ENCODE peak calls at places on chromosomes 4 and X, in ten cellular contexts. One of them, this sample, is unnamed.

GRCh38 chr4:10336471-10336870 is 120.8 kb downstream of the ZNF518B start:
- DNase-seq in GM06990: no peak
- DNase-seq in D721Med: no peak
- DNase-seq in nephron progenitor cell: no peak
- DNase-seq in epithelial cell of esophagus: peak
- DNase-seq in fibroblast of pulmonary artery: peak
- DNase-seq in prostate gland: no peak
- DNase-seq in mesothelial cell of epicardium: no peak
- DNase-seq in MCF 10A: peak
- DNase-seq in activated B cell treated with CpG ODN at 0.5 μM for 24 hours: no peak
- DNase-seq in this sample: no peak

GRCh38 chr4:6527683-6528595 is 47.0 kb upstream of the MAN2B2 start:
- DNase-seq in epithelial cell of esophagus: no peak
- DNase-seq in MCF 10A: no peak
- DNase-seq in mesothelial cell of epicardium: no peak
- DNase-seq in D721Med: no peak
- DNase-seq in activated B cell treated with CpG ODN at 0.5 μM for 24 hours: no peak
- DNase-seq in GM06990: no peak
- DNase-seq in prostate gland: no peak
- DNase-seq in fibroblast of pulmonary artery: no peak
- DNase-seq in nephron progenitor cell: no peak
- DNase-seq in this sample: no peak

GRCh38 chr4:6769138-6769983 is 13.2 kb upstream of the KIAA0232 start:
- DNase-seq in activated B cell treated with CpG ODN at 0.5 μM for 24 hours: no peak
- DNase-seq in fibroblast of pulmonary artery: no peak
- DNase-seq in D721Med: no peak
- DNase-seq in prostate gland: no peak
- DNase-seq in MCF 10A: no peak
- DNase-seq in epithelial cell of esophagus: no peak
- DNase-seq in nephron progenitor cell: no peak
- DNase-seq in GM06990: peak
- DNase-seq in mesothelial cell of epicardium: no peak
- DNase-seq in this sample: no peak

GRCh38 chr4:145828802-145829485 is 109.7 kb downstream of the ZNF827 start:
- DNase-seq in activated B cell treated with CpG ODN at 0.5 μM for 24 hours: no peak
- DNase-seq in epithelial cell of esophagus: no peak
- DNase-seq in nephron progenitor cell: no peak
- DNase-seq in GM06990: no peak
- DNase-seq in MCF 10A: no peak
- DNase-seq in fibroblast of pulmonary artery: no peak
- DNase-seq in D721Med: no peak
- DNase-seq in prostate gland: no peak
- DNase-seq in mesothelial cell of epicardium: no peak
- DNase-seq in this sample: peak

GRCh38 chr4:11496313-11496956 is 67.7 kb upstream of the HS3ST1 start:
- DNase-seq in prostate gland: no peak
- DNase-seq in mesothelial cell of epicardium: no peak
- DNase-seq in epithelial cell of esophagus: peak
- DNase-seq in GM06990: no peak
- DNase-seq in activated B cell treated with CpG ODN at 0.5 μM for 24 hours: no peak
- DNase-seq in D721Med: no peak
- DNase-seq in nephron progenitor cell: no peak
- DNase-seq in fibroblast of pulmonary artery: peak
- DNase-seq in MCF 10A: peak
- DNase-seq in this sample: no peak

GRCh38 chrX:124406294-124407013 is 60.1 kb downstream of the SH2D1A start:
- DNase-seq in mesothelial cell of epicardium: peak
- DNase-seq in prostate gland: peak
- DNase-seq in D721Med: peak
- DNase-seq in fibroblast of pulmonary artery: peak
- DNase-seq in GM06990: no peak
- DNase-seq in nephron progenitor cell: peak
- DNase-seq in activated B cell treated with CpG ODN at 0.5 μM for 24 hours: no peak
- DNase-seq in epithelial cell of esophagus: peak
- DNase-seq in MCF 10A: peak
- DNase-seq in this sample: peak

GRCh38 chrX:78522601-78523000 is 136.5 kb downstream of the RTL3 start:
- DNase-seq in D721Med: no peak
- DNase-seq in MCF 10A: no peak
- DNase-seq in prostate gland: no peak
- DNase-seq in GM06990: no peak
- DNase-seq in epithelial cell of esophagus: peak
- DNase-seq in nephron progenitor cell: no peak
- DNase-seq in fibroblast of pulmonary artery: no peak
- DNase-seq in activated B cell treated with CpG ODN at 0.5 μM for 24 hours: no peak
- DNase-seq in mesothelial cell of epicardium: no peak
- DNase-seq in this sample: no peak

GRCh38 chrX:30343206-30343605 is 34.0 kb upstream of the NR0B1 start:
- DNase-seq in epithelial cell of esophagus: no peak
- DNase-seq in fibroblast of pulmonary artery: no peak
- DNase-seq in nephron progenitor cell: no peak
- DNase-seq in GM06990: no peak
- DNase-seq in MCF 10A: peak
- DNase-seq in activated B cell treated with CpG ODN at 0.5 μM for 24 hours: no peak
- DNase-seq in prostate gland: no peak
- DNase-seq in D721Med: no peak
- DNase-seq in mesothelial cell of epicardium: no peak
- DNase-seq in this sample: no peak

GRCh38 chrX:110440016-110440805 is 81.6 kb downstream of the RTL9 start:
- DNase-seq in GM06990: no peak
- DNase-seq in prostate gland: no peak
- DNase-seq in D721Med: no peak
- DNase-seq in nephron progenitor cell: peak
- DNase-seq in MCF 10A: no peak
- DNase-seq in epithelial cell of esophagus: no peak
- DNase-seq in activated B cell treated with CpG ODN at 0.5 μM for 24 hours: no peak
- DNase-seq in mesothelial cell of epicardium: no peak
- DNase-seq in fibroblast of pulmonary artery: no peak
- DNase-seq in this sample: no peak

GRCh38 chr4:133997440-133997839 is 204.1 kb downstream of the PABPC4L start:
- DNase-seq in prostate gland: no peak
- DNase-seq in fibroblast of pulmonary artery: peak
- DNase-seq in GM06990: no peak
- DNase-seq in MCF 10A: no peak
- DNase-seq in epithelial cell of esophagus: no peak
- DNase-seq in nephron progenitor cell: no peak
- DNase-seq in D721Med: no peak
- DNase-seq in activated B cell treated with CpG ODN at 0.5 μM for 24 hours: no peak
- DNase-seq in mesothelial cell of epicardium: no peak
- DNase-seq in this sample: no peak

GRCh38 chrX:140504371-140505324 is at the start of gene SOX3:
- DNase-seq in GM06990: no peak
- DNase-seq in mesothelial cell of epicardium: no peak
- DNase-seq in fibroblast of pulmonary artery: no peak
- DNase-seq in prostate gland: no peak
- DNase-seq in activated B cell treated with CpG ODN at 0.5 μM for 24 hours: no peak
- DNase-seq in epithelial cell of esophagus: no peak
- DNase-seq in MCF 10A: no peak
- DNase-seq in D721Med: no peak
- DNase-seq in nephron progenitor cell: no peak
- DNase-seq in this sample: no peak

GRCh38 chrX:140503230-140503585 is 1.7 kb downstream of the SOX3 start:
- DNase-seq in fibroblast of pulmonary artery: no peak
- DNase-seq in nephron progenitor cell: no peak
- DNase-seq in activated B cell treated with CpG ODN at 0.5 μM for 24 hours: no peak
- DNase-seq in mesothelial cell of epicardium: no peak
- DNase-seq in GM06990: no peak
- DNase-seq in epithelial cell of esophagus: no peak
- DNase-seq in prostate gland: no peak
- DNase-seq in MCF 10A: no peak
- DNase-seq in D721Med: no peak
- DNase-seq in this sample: no peak

GRCh38 chrX:140501940-140502468 is 2.9 kb downstream of the SOX3 start:
- DNase-seq in activated B cell treated with CpG ODN at 0.5 μM for 24 hours: no peak
- DNase-seq in D721Med: no peak
- DNase-seq in mesothelial cell of epicardium: no peak
- DNase-seq in epithelial cell of esophagus: no peak
- DNase-seq in fibroblast of pulmonary artery: no peak
- DNase-seq in MCF 10A: no peak
- DNase-seq in nephron progenitor cell: no peak
- DNase-seq in GM06990: no peak
- DNase-seq in prostate gland: no peak
- DNase-seq in this sample: no peak

GRCh38 chrX:140502491-140503229 is 2.2 kb downstream of the SOX3 start:
- DNase-seq in MCF 10A: no peak
- DNase-seq in prostate gland: no peak
- DNase-seq in fibroblast of pulmonary artery: no peak
- DNase-seq in D721Med: no peak
- DNase-seq in nephron progenitor cell: no peak
- DNase-seq in activated B cell treated with CpG ODN at 0.5 μM for 24 hours: no peak
- DNase-seq in epithelial cell of esophagus: no peak
- DNase-seq in GM06990: no peak
- DNase-seq in mesothelial cell of epicardium: no peak
- DNase-seq in this sample: no peak

DNA sequence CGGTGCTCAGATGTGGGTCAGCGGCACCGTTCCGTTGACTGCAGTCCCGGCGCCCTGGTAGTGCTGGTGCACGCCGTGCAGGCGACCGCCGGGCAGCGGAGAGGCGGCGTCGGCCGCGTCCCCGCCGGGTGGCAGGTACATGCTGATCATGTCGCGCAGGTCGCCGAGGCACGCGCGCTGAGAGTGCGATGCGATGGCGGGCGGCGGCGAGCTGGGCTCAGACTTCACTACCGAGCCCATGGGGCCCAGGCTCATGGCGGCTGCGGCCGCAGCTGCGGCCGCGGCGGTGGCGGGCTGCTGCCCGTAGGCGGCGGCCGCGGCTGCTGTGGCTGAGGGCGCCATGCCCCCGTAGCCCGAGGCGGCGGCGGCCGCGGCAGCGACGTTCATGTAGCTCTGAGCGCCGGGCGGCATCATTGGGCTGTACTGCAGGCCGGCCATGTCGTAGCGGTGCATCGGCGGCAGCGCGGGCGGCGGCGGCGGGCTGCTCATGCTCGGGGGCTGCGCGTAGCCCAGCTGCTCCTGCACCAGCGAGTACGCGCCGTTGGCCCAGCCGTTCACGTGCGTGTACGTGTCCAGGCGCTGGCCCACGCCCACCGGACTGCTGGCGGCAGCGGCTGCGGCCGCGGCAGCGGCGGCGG is 1.0 kb downstream of the SOX3 start:
- DNase-seq in activated B cell treated with CpG ODN at 0.5 μM for 24 hours: no peak
- DNase-seq in prostate gland: no peak
- DNase-seq in D721Med: no peak
- DNase-seq in fibroblast of pulmonary artery: peak
- DNase-seq in mesothelial cell of epicardium: no peak
- DNase-seq in MCF 10A: no peak
- DNase-seq in GM06990: no peak
- DNase-seq in nephron progenitor cell: peak
- DNase-seq in epithelial cell of esophagus: no peak
- DNase-seq in this sample: no peak
- TF ChIP-seq CTCF in activated B cell treated with CpG ODN at 0.5 μM for 24 hours: no peak
- TF ChIP-seq CTCF in prostate gland: no peak
- TF ChIP-seq CTCF in D721Med: no peak
- TF ChIP-seq CTCF in fibroblast of pulmonary artery: no peak
- TF ChIP-seq CTCF in mesothelial cell of epicardium: no peak
- TF ChIP-seq CTCF in MCF 10A: no peak
- TF ChIP-seq CTCF in GM06990: no peak
- TF ChIP-seq CTCF in nephron progenitor cell: no peak
- TF ChIP-seq CTCF in epithelial cell of esophagus: no peak
- TF ChIP-seq CTCF in this sample: no peak

DNA sequence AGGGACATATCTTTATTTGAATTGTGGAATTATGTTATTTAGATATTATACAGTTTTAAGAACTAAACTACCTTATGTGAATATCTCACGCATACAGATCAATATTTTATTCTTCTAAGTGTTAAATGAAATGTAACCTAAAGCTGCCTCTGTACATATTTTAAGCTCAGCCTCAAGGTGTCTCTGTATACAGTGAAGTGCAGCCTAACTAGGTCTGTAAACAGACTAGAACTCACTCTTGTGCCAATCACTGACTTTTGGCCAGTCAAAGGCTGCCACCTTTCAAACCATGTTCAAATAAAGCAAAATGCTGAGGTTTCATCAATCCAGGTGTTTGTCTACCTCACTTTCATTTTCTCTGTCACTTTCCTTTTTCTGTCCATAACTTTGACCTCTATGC is 1074.5 kb upstream of the PRKX start:
- DNase-seq in nephron progenitor cell: no peak
- DNase-seq in epithelial cell of esophagus: peak
- DNase-seq in mesothelial cell of epicardium: no peak
- DNase-seq in prostate gland: no peak
- DNase-seq in fibroblast of pulmonary artery: no peak
- DNase-seq in activated B cell treated with CpG ODN at 0.5 μM for 24 hours: no peak
- DNase-seq in GM06990: no peak
- DNase-seq in D721Med: no peak
- DNase-seq in MCF 10A: no peak
- DNase-seq in this sample: no peak
- TF ChIP-seq CTCF in nephron progenitor cell: no peak
- TF ChIP-seq CTCF in epithelial cell of esophagus: no peak
- TF ChIP-seq CTCF in mesothelial cell of epicardium: no peak
- TF ChIP-seq CTCF in prostate gland: no peak
- TF ChIP-seq CTCF in fibroblast of pulmonary artery: no peak
- TF ChIP-seq CTCF in activated B cell treated with CpG ODN at 0.5 μM for 24 hours: no peak
- TF ChIP-seq CTCF in GM06990: no peak
- TF ChIP-seq CTCF in D721Med: no peak
- TF ChIP-seq CTCF in MCF 10A: no peak
- TF ChIP-seq CTCF in this sample: no peak

DNA sequence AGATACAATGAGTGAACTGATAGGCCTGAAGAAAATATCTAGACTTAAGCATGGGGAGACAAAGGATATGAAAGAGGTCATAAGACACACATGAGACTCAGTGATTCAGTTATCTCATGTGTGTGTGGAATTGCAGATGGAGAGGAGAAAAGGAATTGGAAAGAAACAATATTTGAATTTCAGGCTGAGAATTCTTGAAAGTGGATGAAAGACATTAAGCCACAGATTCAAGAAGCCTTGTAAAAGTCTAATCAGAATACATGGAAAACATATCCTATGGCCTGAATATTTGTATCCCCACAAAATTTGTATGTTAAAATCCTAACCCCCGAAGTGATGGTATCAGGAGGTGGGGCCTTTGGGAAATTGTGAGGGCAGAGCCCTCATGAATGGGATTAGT is 28.3 kb downstream of the NSUN7 start:
- DNase-seq in epithelial cell of esophagus: no peak
- DNase-seq in MCF 10A: no peak
- DNase-seq in activated B cell treated with CpG ODN at 0.5 μM for 24 hours: no peak
- DNase-seq in nephron progenitor cell: no peak
- DNase-seq in prostate gland: no peak
- DNase-seq in mesothelial cell of epicardium: no peak
- DNase-seq in D721Med: no peak
- DNase-seq in GM06990: no peak
- DNase-seq in fibroblast of pulmonary artery: no peak
- DNase-seq in this sample: no peak
- TF ChIP-seq CTCF in epithelial cell of esophagus: no peak
- TF ChIP-seq CTCF in MCF 10A: no peak
- TF ChIP-seq CTCF in activated B cell treated with CpG ODN at 0.5 μM for 24 hours: no peak
- TF ChIP-seq CTCF in nephron progenitor cell: no peak
- TF ChIP-seq CTCF in prostate gland: no peak
- TF ChIP-seq CTCF in mesothelial cell of epicardium: no peak
- TF ChIP-seq CTCF in D721Med: no peak
- TF ChIP-seq CTCF in GM06990: no peak
- TF ChIP-seq CTCF in fibroblast of pulmonary artery: no peak
- TF ChIP-seq CTCF in this sample: no peak

DNA sequence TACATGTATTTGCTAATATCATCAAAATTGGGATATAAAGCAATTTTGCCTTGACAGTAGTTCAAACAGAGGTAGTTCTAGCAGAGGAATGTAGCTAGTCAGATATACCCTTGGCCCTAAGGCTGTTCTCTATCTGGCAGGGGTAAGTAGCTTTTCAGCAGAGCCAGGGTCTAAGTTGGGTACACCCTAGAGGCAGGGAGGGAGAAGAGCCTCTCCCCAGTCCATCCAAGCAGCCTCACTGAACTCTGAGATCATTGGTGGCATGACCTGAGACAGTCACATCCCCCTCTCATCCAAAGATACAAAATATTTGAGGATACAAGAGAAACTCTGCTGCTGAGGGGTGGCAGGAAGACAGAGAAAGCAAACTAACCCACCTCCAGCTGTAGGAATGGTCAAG is 343.7 kb downstream of the DHX15 start:
- DNase-seq in activated B cell treated with CpG ODN at 0.5 μM for 24 hours: no peak
- DNase-seq in nephron progenitor cell: no peak
- DNase-seq in D721Med: no peak
- DNase-seq in epithelial cell of esophagus: no peak
- DNase-seq in prostate gland: no peak
- DNase-seq in fibroblast of pulmonary artery: no peak
- DNase-seq in mesothelial cell of epicardium: no peak
- DNase-seq in GM06990: no peak
- DNase-seq in MCF 10A: no peak
- DNase-seq in this sample: no peak
- TF ChIP-seq CTCF in activated B cell treated with CpG ODN at 0.5 μM for 24 hours: no peak
- TF ChIP-seq CTCF in nephron progenitor cell: no peak
- TF ChIP-seq CTCF in D721Med: no peak
- TF ChIP-seq CTCF in epithelial cell of esophagus: no peak
- TF ChIP-seq CTCF in prostate gland: no peak
- TF ChIP-seq CTCF in fibroblast of pulmonary artery: no peak
- TF ChIP-seq CTCF in mesothelial cell of epicardium: no peak
- TF ChIP-seq CTCF in GM06990: no peak
- TF ChIP-seq CTCF in MCF 10A: no peak
- TF ChIP-seq CTCF in this sample: no peak

This sample was measured in GM13977.